ENCODE peak calls at places on chromosomes 2 and 18, in four cellular contexts. One of them, this sample, is unnamed.
A peak's percentile ranks its signal among the peaks of the same experiment; 100 is the strongest.

GRCh38 chr2:120231974-120232635 is 8.9 kb upstream of the TMEM185B start:
- DNase-seq in stomach: peak; percentile 60
- DNase-seq in GM12878: peak; percentile 86
- DNase-seq in ovary: peak; percentile 31
- DNase-seq in this sample: no peak

GRCh38 chr2:63018439-63018838 is 32.2 kb upstream of the OTX1 start:
- DNase-seq in GM12878: no peak
- DNase-seq in stomach: no peak
- DNase-seq in ovary: no peak
- DNase-seq in this sample: no peak

GRCh38 chr18:55334875-55335274 is 253.1 kb downstream of the TCF4 start:
- DNase-seq in ovary: no peak
- DNase-seq in GM12878: no peak
- DNase-seq in stomach: no peak
- DNase-seq in this sample: no peak

GRCh38 chr2:69961496-69961895 is at the start of gene ASPRV1:
- DNase-seq in GM12878: no peak
- DNase-seq in ovary: no peak
- DNase-seq in stomach: no peak
- DNase-seq in this sample: no peak

GRCh38 chr2:142188562-142188961 is 57.7 kb upstream of the LRP1B start:
- DNase-seq in stomach: no peak
- DNase-seq in GM12878: no peak
- DNase-seq in ovary: no peak
- DNase-seq in this sample: no peak

GRCh38 chr2:210752532-210752931 is 196.1 kb downstream of the CPS1 start:
- DNase-seq in stomach: peak; percentile 51
- DNase-seq in ovary: no peak
- DNase-seq in GM12878: no peak
- DNase-seq in this sample: no peak

GRCh38 chr2:148971547-148971946 is 67.0 kb upstream of the LYPD6B start:
- DNase-seq in GM12878: peak; percentile 31
- DNase-seq in stomach: no peak
- DNase-seq in ovary: no peak
- DNase-seq in this sample: no peak

GRCh38 chr2:235674812-235675211 is 181.0 kb downstream of the AGAP1 start:
- DNase-seq in GM12878: no peak
- DNase-seq in ovary: no peak
- DNase-seq in stomach: no peak
- DNase-seq in this sample: no peak

GRCh38 chr18:50638623-50639398 is 78.9 kb downstream of the MAPK4 start:
- DNase-seq in stomach: no peak
- DNase-seq in ovary: no peak
- DNase-seq in GM12878: no peak
- DNase-seq in this sample: no peak

GRCh38 chr2:100928235-100928634 is 73.9 kb upstream of the RPL31 start:
- DNase-seq in GM12878: no peak
- DNase-seq in stomach: no peak
- DNase-seq in ovary: no peak
- DNase-seq in this sample: no peak

GRCh38 chr2:76641506-76641905 is 880.7 kb downstream of the LRRTM4 start:
- DNase-seq in ovary: no peak
- DNase-seq in GM12878: no peak
- DNase-seq in stomach: no peak
- DNase-seq in this sample: no peak

GRCh38 chr18:13369756-13370510 is 151.4 kb downstream of the LDLRAD4 start:
- DNase-seq in stomach: no peak
- DNase-seq in ovary: no peak
- DNase-seq in GM12878: no peak
- DNase-seq in this sample: peak; percentile 81

GRCh38 chr2:233267516-233268245 is 16.2 kb downstream of the ATG16L1 start:
- DNase-seq in GM12878: peak; percentile 58
- DNase-seq in ovary: no peak
- DNase-seq in stomach: peak; percentile 43
- DNase-seq in this sample: no peak

GRCh38 chr18:22032392-22032961 is 136.9 kb upstream of the GATA6 start:
- DNase-seq in stomach: peak; percentile 48
- DNase-seq in GM12878: peak; percentile 4
- DNase-seq in ovary: no peak
- DNase-seq in this sample: no peak

GRCh38 chr2:158179660-158180059 is 78.0 kb downstream of the UPP2 start:
- DNase-seq in GM12878: no peak
- DNase-seq in ovary: no peak
- DNase-seq in stomach: no peak
- DNase-seq in this sample: no peak

GRCh38 chr18:77314952-77315351 is 65.3 kb downstream of the GALR1 start:
- DNase-seq in GM12878: no peak
- DNase-seq in ovary: no peak
- DNase-seq in stomach: no peak
- DNase-seq in this sample: no peak

GRCh38 chr2:99883356-99883867 is 259.0 kb downstream of the AFF3 start:
- DNase-seq in GM12878: no peak
- DNase-seq in stomach: no peak
- DNase-seq in ovary: no peak
- DNase-seq in this sample: no peak

GRCh38 chr2:26172189-26172865 is 561 bp upstream of the GAREM2 start:
- DNase-seq in ovary: no peak
- DNase-seq in stomach: no peak
- DNase-seq in GM12878: no peak
- DNase-seq in this sample: no peak

GRCh38 chr2:237878321-237879057 is 19.1 kb downstream of the RAMP1 start:
- DNase-seq in stomach: peak; percentile 9
- DNase-seq in GM12878: no peak
- DNase-seq in ovary: peak; percentile 31
- DNase-seq in this sample: no peak

GRCh38 chr2:157572725-157573124 is 55.9 kb downstream of the ACVR1C start:
- DNase-seq in GM12878: no peak
- DNase-seq in ovary: no peak
- DNase-seq in stomach: no peak
- DNase-seq in this sample: no peak

GRCh38 chr2:69050802-69051201 is 37.8 kb downstream of the ANTXR1 start:
- DNase-seq in stomach: no peak
- DNase-seq in GM12878: no peak
- DNase-seq in ovary: no peak
- DNase-seq in this sample: no peak

GRCh38 chr2:106160786-106161261 is 33.3 kb downstream of the UXS1 start:
- DNase-seq in stomach: no peak
- DNase-seq in GM12878: no peak
- DNase-seq in ovary: no peak
- DNase-seq in this sample: no peak

GRCh38 chr18:36158261-36158867 is 28.7 kb downstream of the ELP2 start:
- DNase-seq in ovary: no peak
- DNase-seq in stomach: no peak
- DNase-seq in GM12878: no peak
- DNase-seq in this sample: no peak

GRCh38 chr2:229917793-229918192 is 4.0 kb downstream of the TRIP12 start:
- DNase-seq in GM12878: no peak
- DNase-seq in stomach: no peak
- DNase-seq in ovary: no peak
- DNase-seq in this sample: no peak

GRCh38 chr2:135037831-135038230 is 9.4 kb downstream of the MAP3K19 start:
- DNase-seq in GM12878: no peak
- DNase-seq in ovary: no peak
- DNase-seq in stomach: no peak
- DNase-seq in this sample: peak; percentile 74

GRCh38 chr18:21053127-21053526 is 58.5 kb downstream of the ROCK1 start:
- DNase-seq in stomach: no peak
- DNase-seq in GM12878: no peak
- DNase-seq in ovary: no peak
- DNase-seq in this sample: no peak

GRCh38 chr2:109615637-109616144 is 1.5 kb downstream of the SOWAHC start:
- DNase-seq in GM12878: no peak
- DNase-seq in ovary: no peak
- DNase-seq in stomach: no peak
- DNase-seq in this sample: no peak

GRCh38 chr2:142742301-142743214 is 134.9 kb upstream of the KYNU start:
- DNase-seq in GM12878: no peak
- DNase-seq in ovary: no peak
- DNase-seq in stomach: no peak
- DNase-seq in this sample: no peak

DNA sequence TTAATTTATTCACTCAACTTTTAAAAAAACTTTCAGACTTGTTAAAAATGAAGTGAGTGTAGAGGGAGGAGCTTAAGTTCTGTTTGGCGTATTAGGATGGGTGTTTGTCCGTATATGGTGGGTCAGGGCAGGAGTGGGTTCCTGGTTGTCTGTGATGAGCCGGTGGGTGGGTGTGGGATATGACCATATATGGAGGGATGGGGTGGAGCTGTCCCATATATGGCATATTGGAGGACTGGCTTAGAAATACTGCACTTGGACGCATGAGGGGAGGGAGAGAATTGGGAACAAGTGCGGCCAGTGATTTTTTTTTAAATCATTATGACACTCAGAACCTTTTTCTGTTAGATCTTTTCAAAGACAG is 1.5 kb downstream of the KDM3A start:
- DNase-seq in GM12878: peak; percentile 82
- DNase-seq in stomach: peak; percentile 66
- DNase-seq in ovary: peak; percentile 79
- DNase-seq in this sample: peak; percentile 97
- H3K27ac ChIP-seq in GM12878: peak overlapping the region; percentile 75
- H3K27ac ChIP-seq in stomach: peak overlapping the region; percentile 98
- H3K27ac ChIP-seq in ovary: peak overlapping the region; percentile 93
- H3K27ac ChIP-seq in this sample: peak overlapping the region; percentile 95

DNA sequence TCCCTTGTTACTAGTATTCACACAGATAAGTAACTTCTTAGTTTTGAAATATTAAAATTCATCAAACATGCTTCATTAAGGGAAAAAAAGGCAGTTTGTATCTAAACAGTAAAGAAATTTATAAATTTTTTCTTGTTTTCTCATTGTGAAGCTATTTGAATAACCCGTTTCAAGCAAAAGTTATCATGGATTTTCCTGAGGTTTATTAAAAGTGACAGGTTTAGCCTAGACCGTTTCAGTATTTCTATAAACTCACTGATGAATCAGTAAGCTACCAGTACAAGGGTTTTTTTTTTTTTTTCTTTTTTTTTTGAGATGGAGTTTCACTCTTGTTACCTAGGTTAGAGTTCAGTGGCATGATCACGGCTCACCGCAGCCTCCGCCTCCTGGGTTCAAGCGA is 20.0 kb downstream of the ZNF532 start:
- DNase-seq in GM12878: no peak
- DNase-seq in stomach: no peak
- DNase-seq in ovary: no peak
- DNase-seq in this sample: no peak
- H3K27me3 ChIP-seq in GM12878: no peaks in the 10 kb centered on the region
- H3K27me3 ChIP-seq in stomach: no peaks in the 10 kb centered on the region
- H3K27me3 ChIP-seq in ovary: no peaks in the 10 kb centered on the region
- H3K27me3 ChIP-seq in this sample: no peaks in the 10 kb centered on the region

GRCh38 chr2:96072746-96073145 is 38.0 kb upstream of the GPAT2 start:
- DNase-seq in stomach: no peak
- DNase-seq in ovary: no peak
- DNase-seq in GM12878: no peak
- DNase-seq in this sample: peak; percentile 85
- TF ChIP-seq EP300 in stomach: no peak
- TF ChIP-seq EP300 in ovary: no peak
- TF ChIP-seq EP300 in GM12878: no peak
- TF ChIP-seq EP300 in this sample: no peak

DNA sequence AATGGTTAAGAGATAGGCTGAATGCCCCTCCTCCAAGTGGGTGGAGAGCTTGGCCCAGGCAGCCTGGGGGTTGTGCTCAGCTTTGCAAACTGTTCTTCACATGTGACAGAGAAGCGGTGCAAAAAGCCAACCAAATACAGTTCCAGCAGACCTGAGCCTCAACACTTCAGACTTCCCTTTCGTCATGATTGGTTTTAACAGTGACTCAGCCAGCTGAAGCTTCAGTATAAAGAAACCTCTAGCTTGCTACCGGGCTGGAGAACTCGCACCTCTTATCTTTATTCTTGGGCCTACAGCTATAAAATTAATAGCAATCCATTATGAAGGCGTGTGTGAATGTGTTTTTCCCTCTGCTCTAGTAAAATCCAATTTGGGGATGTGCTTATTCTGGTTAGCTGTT is 20.0 kb downstream of the SETBP1 start:
- DNase-seq in ovary: no peak
- DNase-seq in stomach: peak; percentile 40
- DNase-seq in GM12878: no peak
- DNase-seq in this sample: no peak
- H3K27ac ChIP-seq in ovary: peak overlapping the region; percentile 85
- H3K27ac ChIP-seq in stomach: peak overlapping the region; percentile 77
- H3K27ac ChIP-seq in GM12878: no peak overlapping the region
- H3K27ac ChIP-seq in this sample: peak overlapping the region; percentile 77

DNA sequence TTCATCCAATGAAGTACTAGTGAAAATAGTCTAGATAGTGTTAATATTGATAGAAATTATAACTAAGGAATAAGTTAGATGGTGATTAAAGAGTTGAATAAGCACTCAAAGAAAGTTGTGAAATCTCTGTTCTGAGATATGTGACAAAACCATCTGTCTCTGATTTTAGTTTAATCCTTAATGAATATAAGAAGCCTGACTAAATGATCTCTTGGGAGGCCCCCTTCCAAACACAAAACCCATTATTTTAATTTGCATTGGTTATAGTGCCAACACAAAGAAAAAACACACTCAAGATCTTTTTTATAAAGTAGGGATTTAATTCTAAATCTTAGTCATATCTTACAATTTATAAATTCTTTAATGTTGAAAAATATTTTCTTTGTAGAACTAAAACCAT is 34.0 kb downstream of the SCN2A start:
- DNase-seq in stomach: no peak
- DNase-seq in ovary: no peak
- DNase-seq in GM12878: no peak
- DNase-seq in this sample: no peak
- H3K27me3 ChIP-seq in stomach: no peaks in the 10 kb centered on the region
- H3K27me3 ChIP-seq in ovary: no peaks in the 10 kb centered on the region
- H3K27me3 ChIP-seq in GM12878: no peaks in the 10 kb centered on the region
- H3K27me3 ChIP-seq in this sample: no peaks in the 10 kb centered on the region

GRCh38 chr18:12287684-12288405 is 20.2 kb upstream of the TUBB6 start:
- DNase-seq in GM12878: no peak
- DNase-seq in ovary: peak; percentile 83
- DNase-seq in stomach: peak; percentile 73
- DNase-seq in this sample: no peak
- TF ChIP-seq EP300 in GM12878: no peak
- TF ChIP-seq EP300 in ovary: no peak
- TF ChIP-seq EP300 in stomach: peak; percentile 1
- TF ChIP-seq EP300 in this sample: no peak

DNA sequence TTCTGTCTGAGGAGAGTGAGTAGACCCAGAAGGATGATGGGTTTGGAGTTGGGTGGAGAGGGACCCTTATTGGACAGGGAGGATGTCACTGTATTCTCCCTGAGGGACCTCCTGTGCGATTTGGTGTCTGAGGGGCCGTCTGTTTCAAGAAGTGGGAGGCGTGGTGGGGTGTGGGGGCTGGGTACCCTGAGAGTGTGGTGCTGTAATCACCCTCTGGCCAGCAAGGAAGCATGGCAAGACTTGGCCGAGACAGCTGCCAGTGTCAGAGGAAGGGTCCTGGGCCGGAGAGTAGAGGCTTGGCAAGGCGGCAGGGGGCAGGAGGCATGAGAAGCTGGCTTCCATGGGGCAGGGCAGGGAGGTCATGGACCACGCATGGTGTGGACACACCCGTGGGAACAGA is 43.1 kb downstream of the CTIF start:
- DNase-seq in stomach: no peak
- DNase-seq in GM12878: no peak
- DNase-seq in ovary: no peak
- DNase-seq in this sample: no peak
- H3K27ac ChIP-seq in stomach: no peak overlapping the region
- H3K27ac ChIP-seq in GM12878: no peak overlapping the region
- H3K27ac ChIP-seq in ovary: no peak overlapping the region
- H3K27ac ChIP-seq in this sample: no peak overlapping the region

GRCh38 chr2:118774458-118775133 is 72.9 kb downstream of the EN1 start:
- DNase-seq in stomach: peak; percentile 32
- DNase-seq in GM12878: no peak
- DNase-seq in ovary: peak; percentile 44
- DNase-seq in this sample: no peak
- H3K27me3 ChIP-seq in stomach: peaks cover 76% of the 10 kb centered on the region
- H3K27me3 ChIP-seq in GM12878: peaks cover 3% of the 10 kb centered on the region
- H3K27me3 ChIP-seq in ovary: no peaks in the 10 kb centered on the region
- H3K27me3 ChIP-seq in this sample: peaks cover 6% of the 10 kb centered on the region

GRCh38 chr18:37946324-37946723 is 380.7 kb upstream of the CELF4 start:
- DNase-seq in stomach: no peak
- DNase-seq in GM12878: no peak
- DNase-seq in ovary: no peak
- DNase-seq in this sample: no peak
- TF ChIP-seq EP300 in stomach: no peak
- TF ChIP-seq EP300 in GM12878: no peak
- TF ChIP-seq EP300 in ovary: no peak
- TF ChIP-seq EP300 in this sample: no peak